ENCODE peak calls at places on chromosomes 6 and 20, in ten cellular contexts. One of them, this sample, is unnamed.

GRCh38 chr6:155273438-155273837 is 9.6 kb downstream of the CLDN20 start:
- DNase-seq in Peyer's patch: no peak
- DNase-seq in heart left ventricle: no peak
- DNase-seq in endothelial cell of umbilical vein: peak
- DNase-seq in vagina: no peak
- DNase-seq in breast epithelium: no peak
- DNase-seq in right lobe of liver: no peak
- DNase-seq in A549: peak
- DNase-seq in spleen: no peak
- DNase-seq in esophagus squamous epithelium: no peak
- DNase-seq in this sample: no peak

GRCh38 chr6:154432533-154433476 is 76.2 kb upstream of the IPCEF1 start:
- DNase-seq in breast epithelium: no peak
- DNase-seq in esophagus squamous epithelium: no peak
- DNase-seq in endothelial cell of umbilical vein: peak
- DNase-seq in vagina: no peak
- DNase-seq in spleen: no peak
- DNase-seq in A549: no peak
- DNase-seq in heart left ventricle: no peak
- DNase-seq in right lobe of liver: no peak
- DNase-seq in Peyer's patch: no peak
- DNase-seq in this sample: no peak

GRCh38 chr6:143321687-143322086 is 128.8 kb downstream of the ADAT2 start:
- DNase-seq in vagina: no peak
- DNase-seq in heart left ventricle: no peak
- DNase-seq in Peyer's patch: no peak
- DNase-seq in spleen: no peak
- DNase-seq in A549: no peak
- DNase-seq in endothelial cell of umbilical vein: no peak
- DNase-seq in esophagus squamous epithelium: no peak
- DNase-seq in right lobe of liver: no peak
- DNase-seq in breast epithelium: no peak
- DNase-seq in this sample: no peak

GRCh38 chr6:137001287-137001976 is 43.3 kb downstream of the IL20RA start:
- DNase-seq in heart left ventricle: no peak
- DNase-seq in spleen: no peak
- DNase-seq in breast epithelium: no peak
- DNase-seq in right lobe of liver: no peak
- DNase-seq in A549: peak
- DNase-seq in vagina: no peak
- DNase-seq in endothelial cell of umbilical vein: peak
- DNase-seq in Peyer's patch: no peak
- DNase-seq in esophagus squamous epithelium: no peak
- DNase-seq in this sample: no peak

GRCh38 chr20:63546686-63547483 is 664 bp downstream of the SRMS start:
- DNase-seq in Peyer's patch: no peak
- DNase-seq in endothelial cell of umbilical vein: no peak
- DNase-seq in heart left ventricle: no peak
- DNase-seq in right lobe of liver: no peak
- DNase-seq in vagina: no peak
- DNase-seq in breast epithelium: no peak
- DNase-seq in A549: no peak
- DNase-seq in esophagus squamous epithelium: no peak
- DNase-seq in spleen: no peak
- DNase-seq in this sample: no peak

GRCh38 chr20:34300809-34301586 is 2.2 kb downstream of the AHCY start:
- DNase-seq in esophagus squamous epithelium: no peak
- DNase-seq in vagina: no peak
- DNase-seq in spleen: no peak
- DNase-seq in A549: no peak
- DNase-seq in endothelial cell of umbilical vein: no peak
- DNase-seq in Peyer's patch: no peak
- DNase-seq in right lobe of liver: no peak
- DNase-seq in breast epithelium: no peak
- DNase-seq in heart left ventricle: peak
- DNase-seq in this sample: no peak

GRCh38 chr20:43583982-43584432 is 6.7 kb upstream of the IFT52 start:
- DNase-seq in vagina: no peak
- DNase-seq in esophagus squamous epithelium: no peak
- DNase-seq in right lobe of liver: peak
- DNase-seq in heart left ventricle: peak
- DNase-seq in Peyer's patch: no peak
- DNase-seq in breast epithelium: no peak
- DNase-seq in A549: no peak
- DNase-seq in endothelial cell of umbilical vein: no peak
- DNase-seq in spleen: peak
- DNase-seq in this sample: peak

GRCh38 chr6:35343092-35343834 is 905 bp downstream of the PPARD start:
- DNase-seq in A549: no peak
- DNase-seq in right lobe of liver: peak
- DNase-seq in heart left ventricle: peak
- DNase-seq in breast epithelium: no peak
- DNase-seq in spleen: peak
- DNase-seq in vagina: peak
- DNase-seq in Peyer's patch: peak
- DNase-seq in esophagus squamous epithelium: no peak
- DNase-seq in endothelial cell of umbilical vein: peak
- DNase-seq in this sample: peak

GRCh38 chr20:46774943-46775560 is 65.6 kb downstream of the SLC2A10 start:
- DNase-seq in breast epithelium: no peak
- DNase-seq in esophagus squamous epithelium: no peak
- DNase-seq in endothelial cell of umbilical vein: no peak
- DNase-seq in right lobe of liver: no peak
- DNase-seq in vagina: no peak
- DNase-seq in Peyer's patch: no peak
- DNase-seq in spleen: no peak
- DNase-seq in heart left ventricle: no peak
- DNase-seq in A549: no peak
- DNase-seq in this sample: no peak

GRCh38 chr6:13763740-13764381 is 50.5 kb downstream of the MCUR1 start:
- DNase-seq in spleen: no peak
- DNase-seq in A549: no peak
- DNase-seq in vagina: no peak
- DNase-seq in Peyer's patch: no peak
- DNase-seq in right lobe of liver: no peak
- DNase-seq in esophagus squamous epithelium: no peak
- DNase-seq in breast epithelium: no peak
- DNase-seq in endothelial cell of umbilical vein: no peak
- DNase-seq in heart left ventricle: no peak
- DNase-seq in this sample: no peak

GRCh38 chr20:11158146-11158545 is 484.3 kb upstream of the JAG1 start:
- DNase-seq in esophagus squamous epithelium: no peak
- DNase-seq in right lobe of liver: no peak
- DNase-seq in endothelial cell of umbilical vein: peak
- DNase-seq in spleen: no peak
- DNase-seq in heart left ventricle: no peak
- DNase-seq in A549: no peak
- DNase-seq in vagina: no peak
- DNase-seq in breast epithelium: no peak
- DNase-seq in Peyer's patch: no peak
- DNase-seq in this sample: no peak

GRCh38 chr6:33577718-33578117 is 2.4 kb downstream of the BAK1 start:
- DNase-seq in breast epithelium: no peak
- DNase-seq in endothelial cell of umbilical vein: no peak
- DNase-seq in Peyer's patch: peak
- DNase-seq in right lobe of liver: no peak
- DNase-seq in esophagus squamous epithelium: no peak
- DNase-seq in vagina: no peak
- DNase-seq in spleen: peak
- DNase-seq in A549: no peak
- DNase-seq in heart left ventricle: no peak
- DNase-seq in this sample: no peak
- H3K27ac ChIP-seq in breast epithelium: peak
- H3K27ac ChIP-seq in endothelial cell of umbilical vein: no peak
- H3K27ac ChIP-seq in Peyer's patch: peak
- H3K27ac ChIP-seq in right lobe of liver: no peak
- H3K27ac ChIP-seq in esophagus squamous epithelium: peak
- H3K27ac ChIP-seq in vagina: peak
- H3K27ac ChIP-seq in spleen: peak
- H3K27ac ChIP-seq in A549: no peak
- H3K27ac ChIP-seq in heart left ventricle: peak
- H3K27ac ChIP-seq in this sample: peak

GRCh38 chr6:27188206-27188884 is 59.2 kb upstream of the PRSS16 start:
- DNase-seq in endothelial cell of umbilical vein: peak
- DNase-seq in right lobe of liver: peak
- DNase-seq in esophagus squamous epithelium: no peak
- DNase-seq in Peyer's patch: peak
- DNase-seq in spleen: peak
- DNase-seq in breast epithelium: peak
- DNase-seq in heart left ventricle: peak
- DNase-seq in A549: peak
- DNase-seq in vagina: no peak
- DNase-seq in this sample: peak
- TF ChIP-seq POLR2A in endothelial cell of umbilical vein: no peak
- TF ChIP-seq POLR2A in right lobe of liver: peak
- TF ChIP-seq POLR2A in esophagus squamous epithelium: peak
- TF ChIP-seq POLR2A in Peyer's patch: peak
- TF ChIP-seq POLR2A in spleen: no peak
- TF ChIP-seq POLR2A in breast epithelium: no peak
- TF ChIP-seq POLR2A in heart left ventricle: no peak
- TF ChIP-seq POLR2A in A549: no peak
- TF ChIP-seq POLR2A in vagina: no peak
- TF ChIP-seq POLR2A in this sample: peak

DNA sequence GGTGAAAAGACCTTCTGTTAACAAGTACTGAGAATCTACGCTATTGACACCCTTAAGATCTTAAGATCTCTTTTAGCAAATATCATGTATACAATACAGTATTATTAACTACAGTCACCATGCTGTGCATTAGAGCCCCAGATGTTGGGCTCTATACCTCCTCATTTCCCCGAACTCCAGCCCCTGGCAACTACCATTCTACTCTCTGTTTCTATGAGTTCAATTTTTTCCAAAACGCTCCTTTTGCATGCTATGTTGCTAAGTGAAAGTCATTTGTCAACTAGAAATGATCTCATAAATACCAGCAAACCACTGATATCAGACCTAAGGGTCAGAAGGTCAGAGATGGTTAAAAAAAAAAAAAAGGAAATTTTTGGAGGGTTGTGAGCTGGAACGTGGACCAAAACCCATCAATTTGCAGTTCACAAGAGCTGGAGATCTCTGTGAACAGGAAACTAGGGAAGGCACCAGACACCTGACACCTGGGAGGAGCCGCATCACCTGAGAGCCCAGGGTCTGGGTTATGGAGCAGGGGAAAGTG is 122.0 kb upstream of the KCNK16 start:
- DNase-seq in breast epithelium: no peak
- DNase-seq in endothelial cell of umbilical vein: no peak
- DNase-seq in Peyer's patch: no peak
- DNase-seq in right lobe of liver: no peak
- DNase-seq in heart left ventricle: no peak
- DNase-seq in A549: no peak
- DNase-seq in vagina: no peak
- DNase-seq in spleen: no peak
- DNase-seq in esophagus squamous epithelium: no peak
- DNase-seq in this sample: no peak
- H3K27ac ChIP-seq in breast epithelium: no peak
- H3K27ac ChIP-seq in endothelial cell of umbilical vein: no peak
- H3K27ac ChIP-seq in Peyer's patch: no peak
- H3K27ac ChIP-seq in right lobe of liver: no peak
- H3K27ac ChIP-seq in heart left ventricle: no peak
- H3K27ac ChIP-seq in A549: no peak
- H3K27ac ChIP-seq in vagina: no peak
- H3K27ac ChIP-seq in spleen: no peak
- H3K27ac ChIP-seq in esophagus squamous epithelium: no peak
- H3K27ac ChIP-seq in this sample: no peak

GRCh38 chr6:85592044-85592443 is 1.6 kb downstream of the SNX14 start:
- DNase-seq in Peyer's patch: no peak
- DNase-seq in right lobe of liver: no peak
- DNase-seq in heart left ventricle: no peak
- DNase-seq in vagina: no peak
- DNase-seq in esophagus squamous epithelium: no peak
- DNase-seq in breast epithelium: no peak
- DNase-seq in endothelial cell of umbilical vein: no peak
- DNase-seq in A549: no peak
- DNase-seq in spleen: no peak
- DNase-seq in this sample: no peak

GRCh38 chr6:85591207-85591606 is 2.5 kb downstream of the SNX14 start:
- DNase-seq in Peyer's patch: no peak
- DNase-seq in endothelial cell of umbilical vein: no peak
- DNase-seq in esophagus squamous epithelium: no peak
- DNase-seq in heart left ventricle: no peak
- DNase-seq in spleen: no peak
- DNase-seq in vagina: no peak
- DNase-seq in right lobe of liver: no peak
- DNase-seq in breast epithelium: no peak
- DNase-seq in A549: no peak
- DNase-seq in this sample: no peak

GRCh38 chr6:85594197-85594930 is 706 bp upstream of the SNX14 start:
- DNase-seq in A549: no peak
- DNase-seq in endothelial cell of umbilical vein: peak
- DNase-seq in breast epithelium: no peak
- DNase-seq in Peyer's patch: no peak
- DNase-seq in heart left ventricle: peak
- DNase-seq in vagina: no peak
- DNase-seq in spleen: no peak
- DNase-seq in right lobe of liver: no peak
- DNase-seq in esophagus squamous epithelium: no peak
- DNase-seq in this sample: no peak

GRCh38 chr6:85593438-85594196 is at the start of gene SNX14:
- DNase-seq in breast epithelium: peak
- DNase-seq in Peyer's patch: peak
- DNase-seq in heart left ventricle: peak
- DNase-seq in vagina: peak
- DNase-seq in endothelial cell of umbilical vein: peak
- DNase-seq in right lobe of liver: peak
- DNase-seq in spleen: peak
- DNase-seq in esophagus squamous epithelium: peak
- DNase-seq in A549: peak
- DNase-seq in this sample: peak
- TF ChIP-seq POLR2A in breast epithelium: no peak
- TF ChIP-seq POLR2A in Peyer's patch: peak
- TF ChIP-seq POLR2A in heart left ventricle: no peak
- TF ChIP-seq POLR2A in vagina: no peak
- TF ChIP-seq POLR2A in endothelial cell of umbilical vein: peak
- TF ChIP-seq POLR2A in right lobe of liver: peak
- TF ChIP-seq POLR2A in spleen: peak
- TF ChIP-seq POLR2A in esophagus squamous epithelium: peak
- TF ChIP-seq POLR2A in A549: peak
- TF ChIP-seq POLR2A in this sample: peak

DNA sequence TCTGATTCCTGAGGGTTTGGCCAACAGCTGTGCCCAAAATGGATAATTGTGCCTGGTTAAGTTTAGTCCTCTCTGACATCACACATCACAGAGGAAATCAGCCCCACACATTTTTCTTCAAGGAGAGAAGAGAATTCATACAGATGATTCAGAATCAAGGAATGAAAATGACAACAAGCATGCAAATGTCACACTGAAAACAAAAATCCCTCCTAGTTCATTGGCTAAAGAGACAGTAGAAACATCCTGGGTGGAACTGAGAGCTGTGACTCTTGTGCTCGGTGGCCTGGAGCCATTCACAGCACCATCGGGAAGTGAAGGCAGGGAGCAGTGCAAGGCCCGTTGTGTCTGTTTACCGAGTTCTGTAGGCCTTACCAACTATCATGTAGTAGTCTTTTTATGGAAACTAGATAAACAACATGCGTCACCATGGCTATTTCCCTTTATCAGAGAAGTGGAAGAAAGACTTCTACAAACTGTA is 81.7 kb upstream of the TENT5A start:
- DNase-seq in A549: peak
- DNase-seq in vagina: no peak
- DNase-seq in spleen: no peak
- DNase-seq in heart left ventricle: peak
- DNase-seq in right lobe of liver: no peak
- DNase-seq in endothelial cell of umbilical vein: no peak
- DNase-seq in Peyer's patch: peak
- DNase-seq in breast epithelium: no peak
- DNase-seq in esophagus squamous epithelium: no peak
- DNase-seq in this sample: peak
- H3K27ac ChIP-seq in A549: peak
- H3K27ac ChIP-seq in vagina: no peak
- H3K27ac ChIP-seq in spleen: no peak
- H3K27ac ChIP-seq in heart left ventricle: peak
- H3K27ac ChIP-seq in right lobe of liver: no peak
- H3K27ac ChIP-seq in endothelial cell of umbilical vein: no peak
- H3K27ac ChIP-seq in Peyer's patch: no peak
- H3K27ac ChIP-seq in breast epithelium: no peak
- H3K27ac ChIP-seq in esophagus squamous epithelium: no peak
- H3K27ac ChIP-seq in this sample: peak

This sample was measured in ovary.